ENCODE peak calls at places on chromosomes 13 and 19, in eight cellular contexts. I is brain microvascular endothelial cell; Z is transverse colon; B is CD4-positive, alpha-beta T cell; Q is cardiac muscle cell; L is colonic mucosa; J is aorta; D is heart left ventricle. W is an unnamed sample.

GRCh38 chr13:29621841-29622240 is 26.4 kb upstream of the SLC7A1 start:
- DNase-seq in Q (no peak), J (no peak), B (no peak), D (no peak), Z (no peak), L (no peak), I (peak; percentile 80), W (no peak)

GRCh38 chr19:311813-312261 is 20.6 kb upstream of the PLPP2 start:
- DNase-seq in B (no peak), Q (no peak), J (no peak), D (peak; percentile 75), Z (no peak), I (no peak), L (no peak), W (no peak)

GRCh38 chr13:98143157-98143553 is 261 bp downstream of the FARP1 start:
- DNase-seq in J (peak; percentile 57), B (no peak), Q (no peak), L (no peak), Z (no peak), I (no peak), D (peak; percentile 48), W (peak; percentile 14)

GRCh38 chr13:30479590-30480219 is 14.0 kb upstream of the HMGB1 start:
- DNase-seq in Q (no peak), I (no peak), J (no peak), L (no peak), B (no peak), Z (no peak), D (no peak), W (no peak)

GRCh38 chr19:1298235-1298634 is 12.6 kb downstream of the EFNA2 start:
- DNase-seq in L (no peak), Z (no peak), J (no peak), Q (no peak), I (no peak), D (no peak), B (no peak), W (no peak)

GRCh38 chr19:35357867-35358573 is at the start of gene FFAR3:
- DNase-seq in Q (peak; percentile 92), D (peak; percentile 56), L (no peak), J (peak; percentile 84), Z (no peak), I (no peak), B (no peak), W (no peak)

GRCh38 chr13:34591163-34591562 is 350.9 kb upstream of the NBEA start:
- DNase-seq in L (no peak), I (no peak), B (no peak), D (no peak), Z (no peak), Q (peak; percentile 12), J (no peak), W (no peak)

GRCh38 chr19:38830039-38830733 is 1.4 kb downstream of the ECH1 start:
- DNase-seq in B (no peak), Q (no peak), Z (no peak), D (no peak), J (no peak), L (no peak), I (peak; percentile 23), W (no peak)

GRCh38 chr19:33724723-33725060 is 72.0 kb upstream of the KCTD15 start:
- DNase-seq in B (no peak), I (no peak), J (no peak), Z (no peak), Q (no peak), D (no peak), L (no peak), W (no peak)

GRCh38 chr13:32748305-32748704 is 162.1 kb downstream of the PDS5B start:
- DNase-seq in L (no peak), Q (no peak), I (no peak), Z (no peak), J (no peak), D (no peak), B (no peak), W (no peak)

GRCh38 chr13:75222031-75222430 is 259.9 kb downstream of the TBC1D4 start:
- DNase-seq in J (no peak), L (no peak), Q (peak; percentile 80), B (no peak), I (no peak), D (no peak), Z (no peak), W (no peak)

GRCh38 chr13:50549221-50549942 is 294.1 kb downstream of the DLEU7 start:
- DNase-seq in D (no peak), L (no peak), B (no peak), Q (no peak), I (no peak), Z (no peak), J (no peak), W (no peak)

GRCh38 chr13:30708541-30708940 is 26.8 kb upstream of the ALOX5AP start:
- DNase-seq in Q (peak; percentile 79), D (no peak), B (no peak), Z (no peak), L (no peak), J (no peak), I (peak; percentile 66), W (no peak)

GRCh38 chr13:24742294-24742693 is 21.7 kb upstream of the RNF17 start:
- DNase-seq in Z (no peak), J (no peak), Q (peak; percentile 78), L (no peak), B (no peak), I (no peak), D (no peak), W (no peak)

GRCh38 chr13:21011378-21011777 is 50.0 kb downstream of the LATS2 start:
- DNase-seq in I (no peak), Q (no peak), L (no peak), Z (no peak), D (no peak), B (no peak), J (no peak), W (no peak)

GRCh38 chr19:4694211-4694987 is 24.3 kb upstream of the MYDGF start:
- DNase-seq in Q (peak; percentile 94), Z (peak; percentile 46), D (peak; percentile 73), I (peak; percentile 96), J (peak; percentile 76), L (no peak), B (no peak), W (peak; percentile 89)

GRCh38 chr13:22049384-22049783 is 378.5 kb downstream of the FGF9 start:
- DNase-seq in J (no peak), Q (no peak), B (no peak), I (no peak), D (no peak), Z (no peak), L (no peak), W (no peak)

GRCh38 chr13:75151081-75151643 is 330.8 kb downstream of the TBC1D4 start:
- DNase-seq in J (no peak), Q (peak; percentile 55), D (no peak), I (peak; percentile 89), Z (no peak), B (no peak), L (no peak), W (no peak)

GRCh38 chr13:33207616-33207964 is 78.0 kb downstream of the STARD13 start:
- DNase-seq in D (peak; percentile 47), L (no peak), Z (no peak), I (no peak), Q (peak; percentile 85), J (no peak), B (no peak), W (no peak)

GRCh38 chr13:24254151-24254810 is 55.1 kb upstream of the C1QTNF9 start:
- DNase-seq in L (no peak), Q (peak; percentile 74), Z (no peak), B (peak; percentile 61), J (peak; percentile 59), D (peak; percentile 37), I (no peak), W (no peak)

DNA sequence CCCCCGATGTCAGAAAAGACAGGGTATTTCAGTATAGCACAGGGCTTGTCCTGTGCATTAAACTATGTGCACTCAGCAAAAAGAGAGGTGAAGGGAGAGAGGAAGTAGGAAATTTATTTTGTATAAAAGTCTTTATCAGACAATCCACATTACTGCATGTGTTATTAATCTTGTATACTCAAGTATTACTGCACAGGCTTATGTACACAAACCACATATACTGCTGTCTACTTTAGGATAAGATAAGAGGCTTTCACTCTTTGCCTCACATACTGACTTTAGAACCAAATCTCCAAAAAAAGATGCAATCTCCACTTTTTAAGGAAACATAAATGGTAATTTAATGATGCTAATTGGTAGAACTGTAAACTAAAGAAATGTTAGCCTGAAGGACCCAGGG is 500.9 kb downstream of the FOXO1 start:
- DNase-seq in Q (no peak), I (no peak), Z (no peak), D (no peak), L (no peak), J (no peak), B (no peak), W (no peak)
- H3K27ac ChIP-seq in Q (no peak overlapping the region), I (no peak overlapping the region), Z (no peak overlapping the region), D (no peak overlapping the region), L (no peak overlapping the region), J (no peak overlapping the region), B (no peak overlapping the region), W (peak overlapping the region; percentile 47)

GRCh38 chr13:92547256-92547655 is 679.4 kb upstream of the GPC6 start:
- DNase-seq in D (no peak), B (no peak), Z (no peak), I (peak; percentile 20), L (no peak), J (no peak), Q (peak; percentile 30), W (no peak)
- H3K27ac ChIP-seq in D (no peak overlapping the region), B (no peak overlapping the region), Z (no peak overlapping the region), I (no peak overlapping the region), L (no peak overlapping the region), J (no peak overlapping the region), Q (no peak overlapping the region), W (no peak overlapping the region)

DNA sequence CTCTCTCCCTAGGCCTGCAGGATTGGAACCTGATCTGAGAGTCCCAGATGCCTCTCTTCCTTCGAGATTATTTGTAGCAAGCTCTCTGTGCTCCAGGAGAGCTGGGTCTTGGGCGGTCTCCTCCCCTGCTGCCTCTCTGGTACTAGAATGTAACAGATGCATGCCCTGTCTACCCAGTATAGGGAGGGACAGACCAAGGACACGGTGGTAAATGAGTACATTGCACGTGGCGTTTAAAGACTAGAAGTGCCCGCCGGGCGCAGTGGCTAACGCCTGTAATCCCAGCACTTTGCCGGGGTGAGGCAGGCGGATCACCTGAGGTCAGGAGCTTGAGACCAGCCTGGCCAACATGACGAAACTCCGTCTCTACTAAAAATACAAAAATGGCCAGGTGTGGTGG is 11.7 kb downstream of the SLC27A1 start:
- DNase-seq in Q (no peak), L (no peak), D (no peak), B (no peak), I (no peak), Z (no peak), J (no peak), W (no peak)
- H3K27ac ChIP-seq in Q (no peak overlapping the region), L (no peak overlapping the region), D (peak overlapping the region; percentile 41), B (no peak overlapping the region), I (no peak overlapping the region), Z (no peak overlapping the region), J (no peak overlapping the region), W (no peak overlapping the region)

DNA sequence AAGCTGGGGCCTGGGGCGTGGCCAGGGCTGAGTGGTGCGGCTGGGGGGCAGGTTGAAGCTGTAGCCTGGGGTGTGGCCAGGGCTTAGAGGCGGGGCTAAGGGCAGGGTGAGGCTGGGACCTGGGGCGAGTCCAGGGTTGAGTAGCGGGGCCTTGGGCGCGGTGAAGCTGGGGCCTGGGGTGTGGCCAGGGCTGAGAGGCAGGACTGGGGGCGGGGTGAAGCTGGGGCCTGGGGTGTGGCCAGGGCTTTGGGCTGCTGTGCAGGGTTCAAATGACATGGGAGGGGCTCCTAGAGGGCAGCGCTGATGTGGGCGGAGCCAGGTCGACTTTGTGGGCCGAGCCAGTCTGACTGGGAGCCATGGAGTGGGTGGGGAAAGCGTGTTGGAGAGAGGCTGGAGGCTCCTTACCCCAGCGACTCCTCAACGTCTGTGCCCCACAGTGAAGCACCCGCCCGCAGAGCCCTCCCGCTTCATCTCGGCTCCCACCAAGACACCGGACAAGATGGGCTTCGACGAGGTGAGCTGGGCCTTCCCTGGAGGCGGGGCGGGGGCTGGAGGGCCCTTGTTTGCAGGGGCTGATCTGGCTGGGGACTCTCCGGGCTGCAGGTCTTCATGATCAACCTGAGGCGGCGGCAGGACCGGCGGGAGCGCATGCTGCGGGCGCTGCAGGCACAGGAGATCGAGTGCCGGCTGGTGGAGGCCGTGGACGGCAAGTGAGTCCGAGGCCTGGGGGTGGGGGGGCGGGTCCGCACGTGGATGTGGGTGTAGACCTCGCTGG is 21.5 kb downstream of the COLGALT1 start:
- DNase-seq in J (peak; percentile 70), B (no peak), I (no peak), Q (peak; percentile 51), D (no peak), Z (peak; percentile 84), L (peak; percentile 87), W (peak; percentile 84)
- H3K27ac ChIP-seq in J (no peak overlapping the region), B (no peak overlapping the region), I (no peak overlapping the region), Q (no peak overlapping the region), D (no peak overlapping the region), Z (peak overlapping the region; percentile 19), L (no peak overlapping the region), W (peak overlapping the region; percentile 60)